ENCODE peak calls at places on chromosomes 3 and 15, in four cellular contexts. One of them, this sample, is unnamed.

GRCh38 chr3:133007601-133008000 is 30.6 kb upstream of the TMEM108 start:
- DNase-seq in AG04450: no peak
- DNase-seq in PC-3: no peak
- DNase-seq in esophagus squamous epithelium: no peak
- DNase-seq in this sample: no peak

GRCh38 chr3:187736418-187736871 is 8.8 kb downstream of the BCL6 start:
- DNase-seq in AG04450: no peak
- DNase-seq in PC-3: peak; percentile 45
- DNase-seq in esophagus squamous epithelium: no peak
- DNase-seq in this sample: no peak

GRCh38 chr3:142459929-142460328 is 12.1 kb upstream of the XRN1 start:
- DNase-seq in AG04450: no peak
- DNase-seq in PC-3: no peak
- DNase-seq in esophagus squamous epithelium: no peak
- DNase-seq in this sample: no peak

GRCh38 chr3:78736863-78737262 is 1030.9 kb downstream of the ROBO1 start:
- DNase-seq in AG04450: no peak
- DNase-seq in PC-3: no peak
- DNase-seq in esophagus squamous epithelium: no peak
- DNase-seq in this sample: no peak

GRCh38 chr3:160941885-160942494 is 163.2 kb downstream of the B3GALNT1 start:
- DNase-seq in AG04450: peak; percentile 24
- DNase-seq in PC-3: peak; percentile 90
- DNase-seq in esophagus squamous epithelium: no peak
- DNase-seq in this sample: peak; percentile 61

GRCh38 chr3:107285197-107285596 is 92.0 kb upstream of the CCDC54 start:
- DNase-seq in AG04450: no peak
- DNase-seq in PC-3: peak; percentile 51
- DNase-seq in esophagus squamous epithelium: no peak
- DNase-seq in this sample: no peak

GRCh38 chr3:141414800-141415462 is 46.6 kb downstream of the ZBTB38 start:
- DNase-seq in AG04450: no peak
- DNase-seq in PC-3: peak; percentile 41
- DNase-seq in esophagus squamous epithelium: no peak
- DNase-seq in this sample: no peak

GRCh38 chr3:196740476-196741400 is 1.1 kb downstream of the PAK2 start:
- DNase-seq in AG04450: no peak
- DNase-seq in PC-3: peak; percentile 68
- DNase-seq in esophagus squamous epithelium: no peak
- DNase-seq in this sample: peak; percentile 12

GRCh38 chr15:50228866-50229265 is 36.7 kb downstream of the HDC start:
- DNase-seq in AG04450: no peak
- DNase-seq in PC-3: no peak
- DNase-seq in esophagus squamous epithelium: no peak
- DNase-seq in this sample: no peak

GRCh38 chr3:108125151-108125540 is 34.3 kb upstream of the CD47 start:
- DNase-seq in AG04450: no peak
- DNase-seq in PC-3: no peak
- DNase-seq in esophagus squamous epithelium: no peak
- DNase-seq in this sample: no peak

GRCh38 chr3:127033171-127033570 is 50.3 kb downstream of the PLXNA1 start:
- DNase-seq in AG04450: no peak
- DNase-seq in PC-3: no peak
- DNase-seq in esophagus squamous epithelium: no peak
- DNase-seq in this sample: no peak

GRCh38 chr3:14841836-14842235 is 23.1 kb downstream of the FGD5 start:
- DNase-seq in AG04450: no peak
- DNase-seq in PC-3: no peak
- DNase-seq in esophagus squamous epithelium: no peak
- DNase-seq in this sample: no peak

GRCh38 chr15:31456329-31457060 is 129.9 kb downstream of the KLF13 start:
- DNase-seq in AG04450: no peak
- DNase-seq in PC-3: no peak
- DNase-seq in esophagus squamous epithelium: no peak
- DNase-seq in this sample: no peak

DNA sequence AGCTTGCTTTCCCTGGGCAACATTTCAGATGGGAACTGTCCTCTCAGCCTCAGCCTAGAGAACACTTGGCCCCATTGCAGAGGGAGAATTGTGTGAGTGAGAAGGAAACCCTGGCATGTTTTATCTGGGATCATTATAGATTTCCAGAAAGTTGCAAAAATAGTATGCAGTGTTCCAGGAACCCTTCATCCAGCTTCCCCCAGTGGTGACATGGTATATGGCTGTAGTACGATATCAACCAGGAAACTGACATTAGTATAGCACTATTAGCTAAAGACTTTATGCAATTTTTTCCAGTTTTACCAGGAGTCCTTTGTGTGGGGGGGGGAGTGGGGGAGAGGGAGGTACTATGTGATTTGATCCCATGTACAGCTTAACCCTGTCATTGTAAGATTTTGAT is 166.2 kb upstream of the KBTBD8 start:
- DNase-seq in AG04450: no peak
- DNase-seq in PC-3: no peak
- DNase-seq in esophagus squamous epithelium: no peak
- DNase-seq in this sample: no peak
- TF ChIP-seq CTCF in AG04450: no peak
- TF ChIP-seq CTCF in PC-3: no peak
- TF ChIP-seq CTCF in esophagus squamous epithelium: no peak
- TF ChIP-seq CTCF in this sample: no peak

DNA sequence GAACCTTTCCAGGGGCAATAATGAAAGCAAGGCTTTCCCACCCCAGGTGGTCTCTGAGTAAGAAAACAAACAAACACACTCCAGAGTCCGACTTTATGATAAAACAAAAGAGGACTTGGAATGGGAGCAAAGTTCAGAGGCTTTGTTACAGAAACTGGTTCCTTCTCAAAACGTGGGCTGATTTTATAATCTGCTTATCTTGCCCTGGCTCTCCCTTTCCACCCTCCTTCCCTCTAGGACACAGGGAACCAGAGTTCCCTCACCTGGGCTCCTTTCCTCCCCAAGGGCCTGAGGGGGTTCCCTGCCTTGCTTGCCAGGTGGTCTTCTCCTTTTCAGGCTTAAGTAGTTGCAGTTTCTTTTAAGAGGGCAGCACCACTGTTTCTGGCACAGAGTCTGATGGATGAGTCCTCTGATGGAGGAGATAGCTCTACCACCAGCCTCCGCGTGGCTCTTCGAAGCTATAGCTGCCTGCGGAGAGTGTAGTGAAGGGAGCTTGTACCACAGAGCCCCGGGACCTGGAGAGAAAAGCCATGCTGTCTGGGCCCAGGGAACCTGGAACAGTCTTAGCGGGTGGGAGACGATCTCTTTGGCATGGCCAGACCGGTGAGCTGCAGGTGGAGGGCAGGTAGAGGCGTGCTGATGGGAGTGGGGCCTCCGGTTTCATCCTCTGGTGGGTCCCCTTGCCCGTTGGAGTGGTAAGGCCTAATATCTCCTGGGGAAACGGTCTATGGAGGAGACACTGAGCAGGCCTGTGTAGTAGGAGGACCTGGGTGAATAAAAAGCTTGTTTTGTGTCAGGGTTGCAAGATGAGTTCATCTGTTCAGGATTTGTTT is 68.7 kb downstream of the SMAD6 start:
- DNase-seq in AG04450: no peak
- DNase-seq in PC-3: peak; percentile 64
- DNase-seq in esophagus squamous epithelium: no peak
- DNase-seq in this sample: no peak
- H3K27ac ChIP-seq in AG04450: peak overlapping the region; percentile 52
- H3K27ac ChIP-seq in PC-3: peak overlapping the region; percentile 41
- H3K27ac ChIP-seq in esophagus squamous epithelium: no peak overlapping the region
- H3K27ac ChIP-seq in this sample: no peak overlapping the region

GRCh38 chr15:101233651-101234281 is 18.1 kb downstream of the CHSY1 start:
- DNase-seq in AG04450: no peak
- DNase-seq in PC-3: no peak
- DNase-seq in esophagus squamous epithelium: no peak
- DNase-seq in this sample: no peak
- H3K9me3 ChIP-seq in AG04450: no peaks in the 10 kb centered on the region
- H3K9me3 ChIP-seq in PC-3: no peaks in the 10 kb centered on the region
- H3K9me3 ChIP-seq in esophagus squamous epithelium: no peaks in the 10 kb centered on the region
- H3K9me3 ChIP-seq in this sample: peaks cover 6% of the 10 kb centered on the region

DNA sequence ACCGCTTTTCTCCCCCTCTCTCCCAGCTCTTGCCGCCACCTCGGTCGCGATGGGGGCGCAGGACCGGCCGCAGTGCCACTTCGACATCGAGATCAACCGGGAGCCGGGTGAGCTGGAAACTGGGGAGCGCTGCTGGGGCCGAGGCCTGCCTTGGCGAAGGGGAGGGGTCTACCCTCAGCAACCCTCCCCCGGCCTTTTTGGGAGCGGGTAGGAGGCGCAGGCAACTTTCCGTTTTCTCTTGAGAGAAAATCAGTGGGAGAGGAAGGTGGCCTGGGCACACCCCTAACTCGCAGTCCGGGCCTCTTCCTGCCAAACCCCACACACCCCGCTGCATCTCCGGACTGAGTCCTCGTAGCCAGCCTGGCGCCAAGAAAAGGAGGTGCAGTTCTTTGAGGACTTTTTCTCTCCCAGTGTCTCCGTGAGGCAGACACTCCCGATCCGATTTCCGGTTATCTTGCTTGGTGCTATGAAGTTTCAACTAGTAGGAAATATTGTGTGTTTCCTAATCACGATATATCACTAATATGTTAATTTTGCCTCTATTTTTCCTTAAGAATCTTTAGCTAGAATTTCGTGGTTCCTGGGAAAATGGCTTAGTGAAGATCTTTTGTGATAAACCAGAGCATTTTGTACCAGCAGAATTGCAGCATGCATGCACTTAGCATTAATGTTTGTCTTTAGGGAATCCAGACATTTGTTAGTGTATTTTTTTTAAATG is 631 bp downstream of the NKTR start:
- DNase-seq in AG04450: peak; percentile 33
- DNase-seq in PC-3: peak; percentile 51
- DNase-seq in esophagus squamous epithelium: no peak
- DNase-seq in this sample: peak; percentile 32
- TF ChIP-seq CTCF in AG04450: peak; percentile 2
- TF ChIP-seq CTCF in PC-3: no peak
- TF ChIP-seq CTCF in esophagus squamous epithelium: no peak
- TF ChIP-seq CTCF in this sample: no peak

GRCh38 chr15:74889390-74889881 is 406 bp upstream of the MPI start:
- DNase-seq in AG04450: no peak
- DNase-seq in PC-3: no peak
- DNase-seq in esophagus squamous epithelium: no peak
- DNase-seq in this sample: no peak
- H3K27ac ChIP-seq in AG04450: no peak overlapping the region
- H3K27ac ChIP-seq in PC-3: no peak overlapping the region
- H3K27ac ChIP-seq in esophagus squamous epithelium: peak overlapping the region; percentile 81
- H3K27ac ChIP-seq in this sample: peak overlapping the region; percentile 71

GRCh38 chr15:56410712-56411111 is 45.5 kb downstream of the TEX9 start:
- DNase-seq in AG04450: no peak
- DNase-seq in PC-3: no peak
- DNase-seq in esophagus squamous epithelium: no peak
- DNase-seq in this sample: no peak

DNA sequence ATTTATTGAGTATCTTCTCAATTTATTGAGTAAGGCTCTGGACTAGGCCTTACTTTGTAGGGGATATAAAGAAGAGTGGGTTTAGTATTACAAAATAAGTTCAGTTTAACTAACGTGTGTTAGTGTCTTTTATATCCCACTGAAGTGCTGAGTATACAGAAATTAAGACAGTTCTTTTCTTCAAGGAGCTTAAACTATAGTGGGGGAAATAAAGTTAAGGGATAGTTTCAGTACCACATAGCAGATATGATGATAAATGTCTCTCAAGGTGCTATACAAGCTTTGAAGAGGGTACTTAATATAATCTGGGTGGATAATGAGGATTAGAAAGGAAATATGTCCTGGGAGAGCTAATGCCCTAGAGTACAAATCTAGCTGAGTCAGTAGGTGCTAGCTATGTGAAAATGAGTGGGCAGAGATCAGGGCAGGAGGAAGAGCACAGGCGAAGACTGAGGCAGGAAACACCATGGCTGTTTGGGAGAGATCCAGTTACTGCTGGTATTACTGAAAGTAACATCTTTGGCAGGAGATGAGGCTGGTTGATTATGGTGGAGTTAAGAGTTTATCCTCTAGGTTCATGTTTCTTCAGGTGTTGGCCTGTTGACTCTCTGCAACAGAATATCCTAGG is 46.0 kb downstream of the TEX9 start:
- DNase-seq in AG04450: no peak
- DNase-seq in PC-3: no peak
- DNase-seq in esophagus squamous epithelium: no peak
- DNase-seq in this sample: no peak
- H3K9me3 ChIP-seq in AG04450: no peaks in the 10 kb centered on the region
- H3K9me3 ChIP-seq in PC-3: no peaks in the 10 kb centered on the region
- H3K9me3 ChIP-seq in esophagus squamous epithelium: no peaks in the 10 kb centered on the region
- H3K9me3 ChIP-seq in this sample: no peaks in the 10 kb centered on the region

DNA sequence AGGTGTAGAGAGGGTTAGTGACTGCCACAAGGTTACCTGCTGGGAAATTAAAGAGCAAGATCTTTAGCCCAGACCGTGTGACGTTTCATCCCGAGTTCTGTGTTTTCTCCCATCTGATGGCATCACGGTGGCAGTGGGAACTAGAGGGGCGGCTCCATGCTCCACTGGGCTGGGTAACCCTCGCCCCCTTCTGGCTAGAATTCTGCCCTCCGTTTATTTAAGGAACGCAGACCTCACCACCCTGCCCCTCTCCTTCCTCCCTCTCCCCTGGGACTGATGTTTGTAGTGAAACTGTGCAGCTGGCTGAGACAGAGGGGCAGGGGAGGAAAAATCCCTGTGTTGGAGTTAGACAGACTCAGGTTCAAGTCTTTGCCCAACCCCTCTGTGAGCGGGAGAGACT is 65.6 kb downstream of the ITGA11 start:
- DNase-seq in AG04450: no peak
- DNase-seq in PC-3: no peak
- DNase-seq in esophagus squamous epithelium: no peak
- DNase-seq in this sample: no peak
- TF ChIP-seq CTCF in AG04450: no peak
- TF ChIP-seq CTCF in PC-3: no peak
- TF ChIP-seq CTCF in esophagus squamous epithelium: no peak
- TF ChIP-seq CTCF in this sample: no peak

DNA sequence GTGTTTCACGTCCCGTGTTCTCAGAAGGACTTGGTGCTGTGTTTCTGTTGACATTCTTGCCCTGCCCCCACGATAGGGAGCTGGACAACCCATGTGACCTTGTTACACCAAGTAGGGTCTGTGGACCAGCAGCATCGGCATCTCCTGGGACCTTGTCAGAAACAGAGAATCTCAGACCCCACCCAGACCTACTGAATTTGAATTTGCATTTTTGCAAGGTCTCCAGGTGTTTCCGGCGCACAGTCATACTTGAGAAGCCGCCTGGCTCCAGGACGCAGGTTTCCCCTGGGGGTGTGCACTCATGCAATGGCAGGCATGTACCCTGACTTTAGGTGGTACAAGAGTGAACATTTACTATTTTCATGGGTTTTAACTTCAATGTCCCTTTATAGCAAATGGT is 117.9 kb downstream of the TLE3 start:
- DNase-seq in AG04450: no peak
- DNase-seq in PC-3: no peak
- DNase-seq in esophagus squamous epithelium: peak; percentile 32
- DNase-seq in this sample: no peak
- H3K27ac ChIP-seq in AG04450: no peak overlapping the region
- H3K27ac ChIP-seq in PC-3: no peak overlapping the region
- H3K27ac ChIP-seq in esophagus squamous epithelium: no peak overlapping the region
- H3K27ac ChIP-seq in this sample: no peak overlapping the region

This sample was measured in CD4-positive, alpha-beta T cell.